ENCODE peak calls at places on chromosome 7, in eight cellular contexts. One of them, this sample, is unnamed.

GRCh38 chr7:154304231-154304630 is 252.0 kb downstream of the DPP6 start:
- DNase-seq in uterus: no peak
- DNase-seq in ovary: no peak
- DNase-seq in lower leg skin: no peak
- DNase-seq in adrenal gland: no peak
- DNase-seq in Peyer's patch: no peak
- DNase-seq in breast epithelium: no peak
- DNase-seq in tibial nerve: no peak
- DNase-seq in this sample: no peak

GRCh38 chr7:107678110-107678753 is 17.6 kb downstream of the SLC26A4 start:
- DNase-seq in lower leg skin: no peak
- DNase-seq in tibial nerve: no peak
- DNase-seq in breast epithelium: no peak
- DNase-seq in adrenal gland: no peak
- DNase-seq in Peyer's patch: no peak
- DNase-seq in ovary: no peak
- DNase-seq in uterus: no peak
- DNase-seq in this sample: no peak

GRCh38 chr7:157526604-157527003 is 189.8 kb downstream of the DNAJB6 start:
- DNase-seq in tibial nerve: no peak
- DNase-seq in lower leg skin: no peak
- DNase-seq in uterus: no peak
- DNase-seq in adrenal gland: no peak
- DNase-seq in breast epithelium: peak
- DNase-seq in ovary: no peak
- DNase-seq in Peyer's patch: peak
- DNase-seq in this sample: no peak

GRCh38 chr7:141144921-141145629 is 71.2 kb downstream of the TMEM178B start:
- DNase-seq in lower leg skin: no peak
- DNase-seq in uterus: no peak
- DNase-seq in ovary: no peak
- DNase-seq in tibial nerve: no peak
- DNase-seq in breast epithelium: no peak
- DNase-seq in Peyer's patch: no peak
- DNase-seq in adrenal gland: no peak
- DNase-seq in this sample: no peak

GRCh38 chr7:920351-921070 is 34.0 kb downstream of the ADAP1 start:
- DNase-seq in Peyer's patch: peak
- DNase-seq in ovary: peak
- DNase-seq in lower leg skin: no peak
- DNase-seq in breast epithelium: peak
- DNase-seq in adrenal gland: peak
- DNase-seq in tibial nerve: peak
- DNase-seq in uterus: peak
- DNase-seq in this sample: no peak

GRCh38 chr7:133040617-133041016 is 41.3 kb downstream of the CHCHD3 start:
- DNase-seq in adrenal gland: no peak
- DNase-seq in uterus: no peak
- DNase-seq in ovary: no peak
- DNase-seq in breast epithelium: no peak
- DNase-seq in tibial nerve: no peak
- DNase-seq in lower leg skin: no peak
- DNase-seq in Peyer's patch: no peak
- DNase-seq in this sample: no peak

GRCh38 chr7:875051-875450 is 1.3 kb upstream of the GET4 start:
- DNase-seq in ovary: no peak
- DNase-seq in tibial nerve: no peak
- DNase-seq in breast epithelium: no peak
- DNase-seq in lower leg skin: no peak
- DNase-seq in uterus: no peak
- DNase-seq in Peyer's patch: no peak
- DNase-seq in adrenal gland: no peak
- DNase-seq in this sample: no peak

GRCh38 chr7:154503962-154504550 is 451.9 kb downstream of the DPP6 start:
- DNase-seq in ovary: no peak
- DNase-seq in breast epithelium: no peak
- DNase-seq in tibial nerve: no peak
- DNase-seq in uterus: no peak
- DNase-seq in lower leg skin: no peak
- DNase-seq in adrenal gland: no peak
- DNase-seq in Peyer's patch: no peak
- DNase-seq in this sample: no peak

GRCh38 chr7:81111781-81112540 is 193.1 kb upstream of the SEMA3C start:
- DNase-seq in lower leg skin: no peak
- DNase-seq in ovary: no peak
- DNase-seq in uterus: no peak
- DNase-seq in adrenal gland: no peak
- DNase-seq in breast epithelium: no peak
- DNase-seq in Peyer's patch: no peak
- DNase-seq in tibial nerve: no peak
- DNase-seq in this sample: no peak

GRCh38 chr7:477626-478220 is 41.9 kb downstream of the PDGFA start:
- DNase-seq in breast epithelium: no peak
- DNase-seq in tibial nerve: no peak
- DNase-seq in ovary: no peak
- DNase-seq in Peyer's patch: no peak
- DNase-seq in uterus: no peak
- DNase-seq in adrenal gland: no peak
- DNase-seq in lower leg skin: no peak
- DNase-seq in this sample: no peak

GRCh38 chr7:106317971-106318370 is 33.2 kb upstream of the NAMPT start:
- DNase-seq in uterus: no peak
- DNase-seq in Peyer's patch: no peak
- DNase-seq in lower leg skin: no peak
- DNase-seq in adrenal gland: no peak
- DNase-seq in tibial nerve: no peak
- DNase-seq in ovary: no peak
- DNase-seq in breast epithelium: no peak
- DNase-seq in this sample: no peak

GRCh38 chr7:130920122-130920521 is 186.1 kb upstream of the KLF14 start:
- DNase-seq in uterus: no peak
- DNase-seq in tibial nerve: no peak
- DNase-seq in breast epithelium: no peak
- DNase-seq in lower leg skin: peak
- DNase-seq in Peyer's patch: no peak
- DNase-seq in adrenal gland: no peak
- DNase-seq in ovary: no peak
- DNase-seq in this sample: no peak

GRCh38 chr7:128410092-128410665 is 397 bp upstream of the IMPDH1 start:
- DNase-seq in adrenal gland: no peak
- DNase-seq in breast epithelium: no peak
- DNase-seq in ovary: no peak
- DNase-seq in Peyer's patch: no peak
- DNase-seq in tibial nerve: no peak
- DNase-seq in lower leg skin: no peak
- DNase-seq in uterus: no peak
- DNase-seq in this sample: peak

GRCh38 chr7:48183370-48183743 is 12.1 kb downstream of the ABCA13 start:
- DNase-seq in adrenal gland: no peak
- DNase-seq in lower leg skin: no peak
- DNase-seq in ovary: no peak
- DNase-seq in uterus: no peak
- DNase-seq in breast epithelium: no peak
- DNase-seq in Peyer's patch: no peak
- DNase-seq in tibial nerve: no peak
- DNase-seq in this sample: no peak

GRCh38 chr7:104328308-104328969 is at the start of gene LHFPL3:
- DNase-seq in uterus: no peak
- DNase-seq in lower leg skin: no peak
- DNase-seq in ovary: no peak
- DNase-seq in breast epithelium: no peak
- DNase-seq in Peyer's patch: peak
- DNase-seq in adrenal gland: no peak
- DNase-seq in tibial nerve: no peak
- DNase-seq in this sample: no peak

GRCh38 chr7:96233084-96233483 is 88.8 kb downstream of the SLC25A13 start:
- DNase-seq in uterus: no peak
- DNase-seq in breast epithelium: no peak
- DNase-seq in adrenal gland: no peak
- DNase-seq in lower leg skin: no peak
- DNase-seq in ovary: no peak
- DNase-seq in tibial nerve: no peak
- DNase-seq in Peyer's patch: no peak
- DNase-seq in this sample: no peak

GRCh38 chr7:106767498-106768323 is 97.4 kb upstream of the PIK3CG start:
- DNase-seq in breast epithelium: no peak
- DNase-seq in tibial nerve: no peak
- DNase-seq in lower leg skin: no peak
- DNase-seq in ovary: no peak
- DNase-seq in uterus: no peak
- DNase-seq in adrenal gland: no peak
- DNase-seq in Peyer's patch: no peak
- DNase-seq in this sample: no peak

GRCh38 chr7:156666368-156667109 is 26.0 kb downstream of the RNF32 start:
- DNase-seq in lower leg skin: no peak
- DNase-seq in Peyer's patch: no peak
- DNase-seq in uterus: no peak
- DNase-seq in ovary: no peak
- DNase-seq in tibial nerve: no peak
- DNase-seq in adrenal gland: no peak
- DNase-seq in breast epithelium: no peak
- DNase-seq in this sample: no peak

GRCh38 chr7:30159153-30159552 is 24.4 kb downstream of the MTURN start:
- DNase-seq in lower leg skin: no peak
- DNase-seq in breast epithelium: no peak
- DNase-seq in uterus: no peak
- DNase-seq in Peyer's patch: no peak
- DNase-seq in tibial nerve: no peak
- DNase-seq in adrenal gland: no peak
- DNase-seq in ovary: no peak
- DNase-seq in this sample: no peak

GRCh38 chr7:86643478-86644281 is at the start of gene GRM3:
- DNase-seq in adrenal gland: peak
- DNase-seq in Peyer's patch: no peak
- DNase-seq in tibial nerve: no peak
- DNase-seq in ovary: no peak
- DNase-seq in lower leg skin: no peak
- DNase-seq in uterus: no peak
- DNase-seq in breast epithelium: no peak
- DNase-seq in this sample: no peak

GRCh38 chr7:148772297-148773089 is 73.8 kb downstream of the CUL1 start:
- DNase-seq in Peyer's patch: no peak
- DNase-seq in breast epithelium: no peak
- DNase-seq in lower leg skin: no peak
- DNase-seq in adrenal gland: no peak
- DNase-seq in uterus: no peak
- DNase-seq in tibial nerve: no peak
- DNase-seq in ovary: no peak
- DNase-seq in this sample: no peak

GRCh38 chr7:28615091-28615490 is 202.8 kb downstream of the CREB5 start:
- DNase-seq in Peyer's patch: no peak
- DNase-seq in adrenal gland: no peak
- DNase-seq in ovary: no peak
- DNase-seq in tibial nerve: no peak
- DNase-seq in lower leg skin: no peak
- DNase-seq in uterus: no peak
- DNase-seq in breast epithelium: no peak
- DNase-seq in this sample: no peak

GRCh38 chr7:108331971-108332370 is 124.3 kb downstream of the NRCAM start:
- DNase-seq in uterus: no peak
- DNase-seq in Peyer's patch: no peak
- DNase-seq in tibial nerve: no peak
- DNase-seq in lower leg skin: no peak
- DNase-seq in ovary: no peak
- DNase-seq in adrenal gland: no peak
- DNase-seq in breast epithelium: no peak
- DNase-seq in this sample: no peak

GRCh38 chr7:2558620-2559282 is at the start of gene IQCE:
- DNase-seq in ovary: peak
- DNase-seq in uterus: peak
- DNase-seq in breast epithelium: peak
- DNase-seq in tibial nerve: peak
- DNase-seq in adrenal gland: peak
- DNase-seq in Peyer's patch: peak
- DNase-seq in lower leg skin: peak
- DNase-seq in this sample: peak
- TF ChIP-seq POLR2A in ovary: no peak
- TF ChIP-seq POLR2A in uterus: peak
- TF ChIP-seq POLR2A in breast epithelium: no peak
- TF ChIP-seq POLR2A in tibial nerve: no peak
- TF ChIP-seq POLR2A in adrenal gland: no peak
- TF ChIP-seq POLR2A in Peyer's patch: peak
- TF ChIP-seq POLR2A in lower leg skin: no peak
- TF ChIP-seq POLR2A in this sample: no peak

GRCh38 chr7:140062528-140063299 is at the start of gene PARP12:
- DNase-seq in lower leg skin: peak
- DNase-seq in tibial nerve: peak
- DNase-seq in uterus: peak
- DNase-seq in ovary: peak
- DNase-seq in breast epithelium: peak
- DNase-seq in Peyer's patch: peak
- DNase-seq in adrenal gland: peak
- DNase-seq in this sample: peak
- TF ChIP-seq POLR2A in lower leg skin: no peak
- TF ChIP-seq POLR2A in tibial nerve: peak
- TF ChIP-seq POLR2A in uterus: peak
- TF ChIP-seq POLR2A in ovary: no peak
- TF ChIP-seq POLR2A in breast epithelium: no peak
- TF ChIP-seq POLR2A in Peyer's patch: peak
- TF ChIP-seq POLR2A in adrenal gland: peak
- TF ChIP-seq POLR2A in this sample: peak

GRCh38 chr7:2838873-2839578 is 5.1 kb downstream of the GNA12 start:
- DNase-seq in breast epithelium: no peak
- DNase-seq in uterus: no peak
- DNase-seq in lower leg skin: no peak
- DNase-seq in Peyer's patch: no peak
- DNase-seq in tibial nerve: no peak
- DNase-seq in adrenal gland: no peak
- DNase-seq in ovary: no peak
- DNase-seq in this sample: no peak
- TF ChIP-seq POLR2A in breast epithelium: no peak
- TF ChIP-seq POLR2A in uterus: no peak
- TF ChIP-seq POLR2A in lower leg skin: no peak
- TF ChIP-seq POLR2A in Peyer's patch: no peak
- TF ChIP-seq POLR2A in tibial nerve: no peak
- TF ChIP-seq POLR2A in adrenal gland: no peak
- TF ChIP-seq POLR2A in ovary: no peak
- TF ChIP-seq POLR2A in this sample: no peak

GRCh38 chr7:19107392-19108147 is 9.9 kb downstream of the TWIST1 start:
- DNase-seq in breast epithelium: no peak
- DNase-seq in tibial nerve: no peak
- DNase-seq in Peyer's patch: no peak
- DNase-seq in lower leg skin: peak
- DNase-seq in ovary: no peak
- DNase-seq in adrenal gland: no peak
- DNase-seq in uterus: peak
- DNase-seq in this sample: no peak

GRCh38 chr7:19108985-19109946 is 8.2 kb downstream of the TWIST1 start:
- DNase-seq in Peyer's patch: no peak
- DNase-seq in tibial nerve: no peak
- DNase-seq in breast epithelium: no peak
- DNase-seq in ovary: no peak
- DNase-seq in adrenal gland: no peak
- DNase-seq in uterus: no peak
- DNase-seq in lower leg skin: no peak
- DNase-seq in this sample: no peak

GRCh38 chr7:19107142-19107391 is 10.4 kb downstream of the TWIST1 start:
- DNase-seq in breast epithelium: no peak
- DNase-seq in adrenal gland: no peak
- DNase-seq in ovary: no peak
- DNase-seq in lower leg skin: no peak
- DNase-seq in tibial nerve: no peak
- DNase-seq in uterus: no peak
- DNase-seq in Peyer's patch: no peak
- DNase-seq in this sample: no peak

GRCh38 chr7:19105546-19105945 is 11.9 kb downstream of the TWIST1 start:
- DNase-seq in Peyer's patch: no peak
- DNase-seq in lower leg skin: no peak
- DNase-seq in breast epithelium: no peak
- DNase-seq in tibial nerve: no peak
- DNase-seq in ovary: no peak
- DNase-seq in adrenal gland: no peak
- DNase-seq in uterus: no peak
- DNase-seq in this sample: no peak

GRCh38 chr7:19106308-19107141 is 10.9 kb downstream of the TWIST1 start:
- DNase-seq in tibial nerve: no peak
- DNase-seq in lower leg skin: no peak
- DNase-seq in ovary: no peak
- DNase-seq in uterus: no peak
- DNase-seq in Peyer's patch: no peak
- DNase-seq in breast epithelium: no peak
- DNase-seq in adrenal gland: no peak
- DNase-seq in this sample: no peak
- TF ChIP-seq POLR2A in tibial nerve: no peak
- TF ChIP-seq POLR2A in lower leg skin: no peak
- TF ChIP-seq POLR2A in ovary: no peak
- TF ChIP-seq POLR2A in uterus: no peak
- TF ChIP-seq POLR2A in Peyer's patch: no peak
- TF ChIP-seq POLR2A in breast epithelium: no peak
- TF ChIP-seq POLR2A in adrenal gland: no peak
- TF ChIP-seq POLR2A in this sample: no peak